ENCODE peak calls at places on chromosomes 16 and 17, in eight cellular contexts. X is GM12878, N is SK-N-SH, D is transverse colon, V is stomach, F is K562, W is GM23338, P is spleen. R is an unnamed sample.

GRCh38 chr17:560379-560935 is 154.2 kb downstream of the VPS53 start:
- DNase-seq in N (no peak), F (no peak), X (no peak), V (no peak), W (no peak), P (no peak), D (no peak), R (no peak)

GRCh38 chr17:42531455-42532354 is 4.3 kb upstream of the NAGLU start:
- DNase-seq in X (no peak), W (peak), P (peak), F (peak), V (peak), D (peak), N (peak), R (peak)

GRCh38 chr17:81491193-81491592 is 21.4 kb downstream of the ACTG1 start:
- DNase-seq in D (peak), P (no peak), X (no peak), F (no peak), W (no peak), N (no peak), V (no peak), R (no peak)

GRCh38 chr16:87926246-87927194 is 9.8 kb downstream of the CA5A start:
- DNase-seq in X (no peak), D (no peak), W (no peak), N (no peak), P (peak), V (no peak), F (no peak), R (no peak)

GRCh38 chr17:60134396-60135159 is 15.2 kb upstream of the CA4 start:
- DNase-seq in P (peak), V (peak), D (no peak), N (peak), X (no peak), F (peak), W (no peak), R (peak)

GRCh38 chr17:44354582-44355309 is 8.9 kb downstream of the FAM171A2 start:
- DNase-seq in F (no peak), X (no peak), W (peak), N (no peak), V (no peak), P (peak), D (peak), R (no peak)

GRCh38 chr17:76844846-76845245 is 23.4 kb upstream of the MGAT5B start:
- DNase-seq in P (no peak), X (no peak), F (no peak), V (no peak), D (no peak), W (no peak), N (no peak), R (no peak)

GRCh38 chr16:31344712-31345111 is 10.3 kb upstream of the ITGAX start:
- DNase-seq in V (no peak), N (no peak), F (no peak), W (no peak), P (no peak), D (no peak), X (peak), R (no peak)

GRCh38 chr17:4833941-4834501 is 881 bp downstream of the MINK1 start:
- DNase-seq in D (peak), W (peak), P (no peak), F (no peak), V (no peak), N (peak), X (no peak), R (peak)

GRCh38 chr16:23496826-23497542 is 13.3 kb downstream of the GGA2 start:
- DNase-seq in V (no peak), X (no peak), F (no peak), N (no peak), W (no peak), D (no peak), P (peak), R (no peak)

GRCh38 chr17:49388290-49388640 is 26.2 kb upstream of the ZNF652 start:
- DNase-seq in W (no peak), P (no peak), D (peak), F (no peak), N (no peak), V (no peak), X (no peak), R (no peak)

GRCh38 chr17:32912218-32912897 is 15.6 kb upstream of the TMEM98 start:
- DNase-seq in F (peak), P (no peak), D (peak), W (peak), V (peak), X (no peak), N (no peak), R (peak)
- H3K27ac ChIP-seq in F (peak), P (peak), D (peak), W (no peak), V (peak), X (no peak), N (no peak), R (peak)

DNA sequence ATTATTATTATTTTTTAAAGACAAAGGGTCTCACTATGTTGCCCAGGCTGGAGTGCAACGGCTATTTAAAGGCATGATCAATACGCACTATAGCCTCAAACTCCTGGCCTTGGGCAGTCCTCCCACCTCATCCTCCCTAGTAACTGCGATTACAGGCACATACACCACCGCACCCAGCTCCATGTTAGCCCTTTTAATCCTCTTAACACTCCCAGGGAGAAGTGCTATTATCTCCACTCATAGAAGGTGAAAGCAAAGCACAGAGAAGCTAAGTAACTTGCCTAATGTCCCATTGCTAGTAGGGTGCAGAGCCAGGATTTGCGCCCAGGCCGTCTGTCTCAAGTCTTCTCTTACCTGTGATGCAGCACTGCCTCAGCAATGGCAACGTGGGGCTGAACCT is 5.0 kb downstream of the HAS3 start:
- DNase-seq in F (no peak), P (peak), W (no peak), X (no peak), D (no peak), N (no peak), V (no peak), R (no peak)
- H3K4me3 ChIP-seq in F (no peak), P (no peak), W (no peak), X (no peak), D (no peak), N (no peak), V (no peak), R (no peak)

GRCh38 chr16:27486760-27487159 is 63.0 kb downstream of the GTF3C1 start:
- DNase-seq in V (no peak), F (no peak), P (no peak), N (no peak), D (no peak), W (no peak), X (no peak), R (no peak)
- TF ChIP-seq POLR2AphosphoS5 in V (no peak), F (no peak), P (no peak), N (no peak), D (no peak), W (no peak), X (no peak), R (no peak)

GRCh38 chr16:84726670-84727467 is 27.1 kb downstream of the USP10 start:
- DNase-seq in N (no peak), X (peak), F (no peak), W (peak), P (no peak), D (peak), V (no peak), R (peak)

GRCh38 chr16:84728853-84729424 is 29.1 kb downstream of the USP10 start:
- DNase-seq in P (no peak), F (no peak), V (no peak), W (no peak), D (no peak), X (no peak), N (no peak), R (no peak)

GRCh38 chr16:84725481-84726078 is 25.8 kb downstream of the USP10 start:
- DNase-seq in W (no peak), D (no peak), X (no peak), P (no peak), F (no peak), N (no peak), V (no peak), R (no peak)

GRCh38 chr16:84724619-84725307 is 25.0 kb downstream of the USP10 start:
- DNase-seq in F (no peak), N (no peak), V (no peak), W (no peak), X (no peak), D (no peak), P (no peak), R (no peak)

GRCh38 chr16:84726079-84726669 is 26.4 kb downstream of the USP10 start:
- DNase-seq in W (peak), V (peak), X (no peak), P (peak), F (peak), D (peak), N (peak), R (peak)
- H3K27ac ChIP-seq in W (peak), V (peak), X (peak), P (peak), F (no peak), D (peak), N (no peak), R (peak)

GRCh38 chr16:67396159-67396774 is 3.0 kb upstream of the TPPP3 start:
- DNase-seq in X (no peak), N (peak), V (peak), F (peak), P (peak), D (peak), W (peak), R (peak)
- H3K4me3 ChIP-seq in X (no peak), N (no peak), V (peak), F (peak), P (no peak), D (no peak), W (peak), R (peak)

R was measured in sigmoid colon.